ENCODE peak calls at places on chromosomes 4 and X, in six cellular contexts. One of them, this sample, is unnamed. For H3K36me3, the result is how much of the 10 kb centered on the place peaks cover.

GRCh38 chrX:13381514-13381913 is 61.7 kb upstream of the ATXN3L start:
- DNase-seq in SK-N-SH: no peak
- DNase-seq in aorta: no peak
- DNase-seq in SJSA1: no peak
- DNase-seq in heart left ventricle: no peak
- DNase-seq in psoas muscle: no peak
- DNase-seq in this sample: no peak

GRCh38 chr4:181301735-181302380 is 941.3 kb upstream of the TENM3 start:
- DNase-seq in SK-N-SH: no peak
- DNase-seq in aorta: no peak
- DNase-seq in SJSA1: peak
- DNase-seq in heart left ventricle: no peak
- DNase-seq in psoas muscle: peak
- DNase-seq in this sample: no peak

GRCh38 chr4:121408-122084 is 2.8 kb upstream of the ZNF718 start:
- DNase-seq in SK-N-SH: no peak
- DNase-seq in aorta: no peak
- DNase-seq in SJSA1: no peak
- DNase-seq in heart left ventricle: no peak
- DNase-seq in psoas muscle: no peak
- DNase-seq in this sample: peak

GRCh38 chr4:22473268-22473667 is 42.6 kb downstream of the ADGRA3 start:
- DNase-seq in SK-N-SH: no peak
- DNase-seq in aorta: no peak
- DNase-seq in SJSA1: no peak
- DNase-seq in heart left ventricle: no peak
- DNase-seq in psoas muscle: no peak
- DNase-seq in this sample: no peak

GRCh38 chr4:98528882-98529281 is 129.5 kb downstream of the TSPAN5 start:
- DNase-seq in SK-N-SH: no peak
- DNase-seq in aorta: no peak
- DNase-seq in SJSA1: no peak
- DNase-seq in heart left ventricle: no peak
- DNase-seq in psoas muscle: no peak
- DNase-seq in this sample: no peak

GRCh38 chrX:110346681-110347080 is 12.0 kb upstream of the RTL9 start:
- DNase-seq in SK-N-SH: no peak
- DNase-seq in aorta: peak
- DNase-seq in SJSA1: no peak
- DNase-seq in heart left ventricle: peak
- DNase-seq in psoas muscle: no peak
- DNase-seq in this sample: no peak

GRCh38 chr4:5144384-5144783 is 93.1 kb downstream of the STK32B start:
- DNase-seq in SK-N-SH: no peak
- DNase-seq in aorta: no peak
- DNase-seq in SJSA1: no peak
- DNase-seq in heart left ventricle: no peak
- DNase-seq in psoas muscle: no peak
- DNase-seq in this sample: no peak

GRCh38 chrX:110427076-110427475 is 68.4 kb downstream of the RTL9 start:
- DNase-seq in SK-N-SH: no peak
- DNase-seq in aorta: no peak
- DNase-seq in SJSA1: no peak
- DNase-seq in heart left ventricle: no peak
- DNase-seq in psoas muscle: no peak
- DNase-seq in this sample: no peak

GRCh38 chrX:115268421-115268820 is 21.1 kb upstream of the LUZP4 start:
- DNase-seq in SK-N-SH: no peak
- DNase-seq in aorta: no peak
- DNase-seq in SJSA1: no peak
- DNase-seq in heart left ventricle: no peak
- DNase-seq in psoas muscle: no peak
- DNase-seq in this sample: no peak

GRCh38 chrX:107748490-107748889 is 27.1 kb downstream of the TSC22D3 start:
- DNase-seq in SK-N-SH: no peak
- DNase-seq in aorta: no peak
- DNase-seq in SJSA1: no peak
- DNase-seq in heart left ventricle: no peak
- DNase-seq in psoas muscle: no peak
- DNase-seq in this sample: no peak

GRCh38 chrX:49184294-49185061 is 1.7 kb downstream of the PRICKLE3 start:
- DNase-seq in SK-N-SH: no peak
- DNase-seq in aorta: peak
- DNase-seq in SJSA1: peak
- DNase-seq in heart left ventricle: peak
- DNase-seq in psoas muscle: peak
- DNase-seq in this sample: no peak

GRCh38 chr4:66574145-66574978 is 904.1 kb upstream of the EPHA5 start:
- DNase-seq in SK-N-SH: no peak
- DNase-seq in aorta: no peak
- DNase-seq in SJSA1: no peak
- DNase-seq in heart left ventricle: no peak
- DNase-seq in psoas muscle: no peak
- DNase-seq in this sample: no peak

GRCh38 chr4:140834866-140835495 is 78.8 kb upstream of the TBC1D9 start:
- DNase-seq in SK-N-SH: no peak
- DNase-seq in aorta: no peak
- DNase-seq in SJSA1: no peak
- DNase-seq in heart left ventricle: no peak
- DNase-seq in psoas muscle: no peak
- DNase-seq in this sample: no peak

GRCh38 chr4:28369504-28369903 is 1508.9 kb downstream of the STIM2 start:
- DNase-seq in SK-N-SH: no peak
- DNase-seq in aorta: no peak
- DNase-seq in SJSA1: no peak
- DNase-seq in heart left ventricle: no peak
- DNase-seq in psoas muscle: no peak
- DNase-seq in this sample: no peak

GRCh38 chrX:123731987-123732678 is 719 bp downstream of the THOC2 start:
- DNase-seq in SK-N-SH: peak
- DNase-seq in aorta: no peak
- DNase-seq in SJSA1: no peak
- DNase-seq in heart left ventricle: no peak
- DNase-seq in psoas muscle: no peak
- DNase-seq in this sample: no peak

GRCh38 chr4:60962286-60962685 is 237.8 kb upstream of the ADGRL3 start:
- DNase-seq in SK-N-SH: no peak
- DNase-seq in aorta: no peak
- DNase-seq in SJSA1: no peak
- DNase-seq in heart left ventricle: no peak
- DNase-seq in psoas muscle: no peak
- DNase-seq in this sample: no peak

DNA sequence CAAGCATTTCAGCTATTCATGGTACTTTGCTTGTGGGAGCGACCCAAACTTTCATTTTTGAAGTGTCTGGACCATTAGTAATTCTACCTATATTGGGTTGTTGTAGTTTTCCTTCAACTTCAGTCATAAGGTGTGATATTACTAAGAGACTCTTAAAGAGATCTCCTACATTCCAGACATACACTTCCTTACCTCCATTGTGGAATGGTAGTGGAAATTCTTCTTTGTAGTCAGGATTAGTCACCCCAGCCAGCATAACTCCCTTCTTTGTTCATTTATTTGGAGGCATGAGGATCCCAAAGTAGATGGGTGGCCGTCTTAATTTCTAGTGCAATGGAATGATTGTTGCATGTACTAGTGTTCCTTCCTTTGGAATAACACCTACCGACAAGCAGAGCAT is 991.4 kb downstream of the ARAP2 start:
- DNase-seq in SK-N-SH: no peak
- DNase-seq in aorta: no peak
- DNase-seq in SJSA1: no peak
- DNase-seq in heart left ventricle: no peak
- DNase-seq in psoas muscle: no peak
- DNase-seq in this sample: no peak
- H3K36me3 ChIP-seq in SK-N-SH: under half
- H3K36me3 ChIP-seq in aorta: under half
- H3K36me3 ChIP-seq in SJSA1: under half
- H3K36me3 ChIP-seq in heart left ventricle: under half
- H3K36me3 ChIP-seq in psoas muscle: under half
- H3K36me3 ChIP-seq in this sample: under half

GRCh38 chr4:54015421-54016065 is 48.9 kb downstream of the CHIC2 start:
- DNase-seq in SK-N-SH: no peak
- DNase-seq in aorta: no peak
- DNase-seq in SJSA1: no peak
- DNase-seq in heart left ventricle: no peak
- DNase-seq in psoas muscle: no peak
- DNase-seq in this sample: no peak
- H3K4me3 ChIP-seq in SK-N-SH: no peak
- H3K4me3 ChIP-seq in aorta: no peak
- H3K4me3 ChIP-seq in SJSA1: no peak
- H3K4me3 ChIP-seq in heart left ventricle: no peak
- H3K4me3 ChIP-seq in psoas muscle: no peak
- H3K4me3 ChIP-seq in this sample: no peak

GRCh38 chr4:160299608-160300007 is 1196.7 kb downstream of the RAPGEF2 start:
- DNase-seq in SK-N-SH: peak
- DNase-seq in aorta: no peak
- DNase-seq in SJSA1: no peak
- DNase-seq in heart left ventricle: no peak
- DNase-seq in psoas muscle: no peak
- DNase-seq in this sample: no peak
- H3K36me3 ChIP-seq in SK-N-SH: under half
- H3K36me3 ChIP-seq in aorta: under half
- H3K36me3 ChIP-seq in SJSA1: under half
- H3K36me3 ChIP-seq in heart left ventricle: under half
- H3K36me3 ChIP-seq in psoas muscle: under half
- H3K36me3 ChIP-seq in this sample: under half

GRCh38 chr4:6591781-6592180 is 16.8 kb downstream of the MAN2B2 start:
- DNase-seq in SK-N-SH: no peak
- DNase-seq in aorta: no peak
- DNase-seq in SJSA1: no peak
- DNase-seq in heart left ventricle: no peak
- DNase-seq in psoas muscle: no peak
- DNase-seq in this sample: no peak
- H3K4me3 ChIP-seq in SK-N-SH: no peak
- H3K4me3 ChIP-seq in aorta: no peak
- H3K4me3 ChIP-seq in SJSA1: no peak
- H3K4me3 ChIP-seq in heart left ventricle: no peak
- H3K4me3 ChIP-seq in psoas muscle: no peak
- H3K4me3 ChIP-seq in this sample: no peak

GRCh38 chr4:1222938-1223690 is 25.8 kb downstream of the CTBP1 start:
- DNase-seq in SK-N-SH: no peak
- DNase-seq in aorta: no peak
- DNase-seq in SJSA1: no peak
- DNase-seq in heart left ventricle: no peak
- DNase-seq in psoas muscle: no peak
- DNase-seq in this sample: no peak
- H3K36me3 ChIP-seq in SK-N-SH: half or more
- H3K36me3 ChIP-seq in aorta: under half
- H3K36me3 ChIP-seq in SJSA1: under half
- H3K36me3 ChIP-seq in heart left ventricle: under half
- H3K36me3 ChIP-seq in psoas muscle: under half
- H3K36me3 ChIP-seq in this sample: half or more

DNA sequence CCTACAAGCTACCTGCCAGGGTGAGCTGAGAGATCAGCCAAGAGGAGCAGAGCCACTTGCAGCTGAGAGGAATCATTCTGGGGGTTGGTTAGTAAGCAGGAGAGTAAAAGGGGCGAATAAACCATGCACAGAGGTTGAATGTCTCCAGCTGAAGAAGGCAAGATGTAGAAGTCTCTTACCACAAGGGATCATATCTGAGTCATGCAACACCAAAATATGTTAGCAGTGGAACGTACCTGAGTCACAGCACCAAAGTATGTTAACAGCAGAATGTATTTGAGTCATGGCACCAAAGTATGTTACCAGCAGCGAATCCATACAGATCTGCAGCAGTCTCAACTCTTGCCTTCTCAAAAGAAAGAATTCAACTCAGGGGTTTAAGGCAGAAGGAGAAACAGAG is 29.9 kb downstream of the C4orf51 start:
- DNase-seq in SK-N-SH: no peak
- DNase-seq in aorta: no peak
- DNase-seq in SJSA1: no peak
- DNase-seq in heart left ventricle: no peak
- DNase-seq in psoas muscle: no peak
- DNase-seq in this sample: no peak
- H3K4me3 ChIP-seq in SK-N-SH: no peak
- H3K4me3 ChIP-seq in aorta: no peak
- H3K4me3 ChIP-seq in SJSA1: no peak
- H3K4me3 ChIP-seq in heart left ventricle: no peak
- H3K4me3 ChIP-seq in psoas muscle: no peak
- H3K4me3 ChIP-seq in this sample: no peak

GRCh38 chr4:1230316-1230715 is 18.6 kb downstream of the CTBP1 start:
- DNase-seq in SK-N-SH: no peak
- DNase-seq in aorta: no peak
- DNase-seq in SJSA1: no peak
- DNase-seq in heart left ventricle: no peak
- DNase-seq in psoas muscle: no peak
- DNase-seq in this sample: no peak

GRCh38 chr4:1232661-1233621 is 16.0 kb downstream of the CTBP1 start:
- DNase-seq in SK-N-SH: peak
- DNase-seq in aorta: peak
- DNase-seq in SJSA1: no peak
- DNase-seq in heart left ventricle: peak
- DNase-seq in psoas muscle: peak
- DNase-seq in this sample: no peak

GRCh38 chr4:1233641-1234277 is 15.2 kb downstream of the CTBP1 start:
- DNase-seq in SK-N-SH: peak
- DNase-seq in aorta: peak
- DNase-seq in SJSA1: no peak
- DNase-seq in heart left ventricle: peak
- DNase-seq in psoas muscle: peak
- DNase-seq in this sample: no peak

GRCh38 chr4:1230971-1231636 is 17.8 kb downstream of the CTBP1 start:
- DNase-seq in SK-N-SH: no peak
- DNase-seq in aorta: no peak
- DNase-seq in SJSA1: no peak
- DNase-seq in heart left ventricle: no peak
- DNase-seq in psoas muscle: no peak
- DNase-seq in this sample: no peak

DNA sequence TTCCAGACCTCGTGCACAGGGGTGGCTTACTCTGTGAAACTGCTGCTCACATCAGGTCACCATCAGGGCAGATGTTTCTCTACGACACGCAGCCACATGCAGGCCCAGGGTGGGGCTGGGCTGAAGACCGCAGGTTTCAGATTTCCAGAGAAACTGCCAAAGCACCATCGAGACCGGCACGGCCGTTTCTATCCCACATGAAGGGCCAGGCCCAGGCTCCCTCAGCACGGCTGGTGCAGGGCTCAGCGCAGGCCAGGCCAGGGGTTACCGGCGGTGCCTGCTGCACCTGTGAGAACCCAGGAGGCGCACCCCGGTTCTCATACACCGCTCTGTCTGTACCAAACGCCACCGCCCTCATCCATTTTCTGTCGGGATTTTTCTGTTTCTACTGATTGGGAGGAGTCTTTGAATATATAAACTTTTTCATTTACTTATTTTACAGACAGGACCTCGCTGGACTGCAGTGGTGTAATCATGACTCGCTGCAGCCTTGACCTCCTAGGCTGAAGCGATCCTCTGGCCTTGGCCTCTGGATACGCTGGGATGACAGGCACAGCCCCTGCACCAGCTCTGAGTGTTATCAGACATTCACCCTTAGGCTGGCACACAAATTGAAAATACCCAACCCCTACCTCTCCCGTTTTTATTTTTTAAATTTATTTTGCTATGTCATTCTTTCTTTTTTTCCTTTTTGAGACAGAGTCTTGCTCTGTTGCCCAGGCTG is 17.1 kb downstream of the CTBP1 start:
- DNase-seq in SK-N-SH: no peak
- DNase-seq in aorta: no peak
- DNase-seq in SJSA1: no peak
- DNase-seq in heart left ventricle: peak
- DNase-seq in psoas muscle: peak
- DNase-seq in this sample: no peak
- H3K36me3 ChIP-seq in SK-N-SH: half or more
- H3K36me3 ChIP-seq in aorta: under half
- H3K36me3 ChIP-seq in SJSA1: under half
- H3K36me3 ChIP-seq in heart left ventricle: under half
- H3K36me3 ChIP-seq in psoas muscle: under half
- H3K36me3 ChIP-seq in this sample: half or more